ENCODE peak calls at places on chromosomes 13 and 19, in nine cellular contexts. P is T-helper 2 cell, J is mesothelial cell of epicardium, U is MV-4-11, Z is brain microvascular endothelial cell, X is retina, D is AG04450, N is PC-3, V is HTR-8/SVneo. A is an unnamed sample.

GRCh38 chr19:11261431-11261901 is 858 bp downstream of the DOCK6 start:
- DNase-seq in Z (no peak), J (no peak), N (no peak), P (no peak), X (no peak), D (no peak), U (no peak), V (no peak), A (no peak)

GRCh38 chr13:101267656-101268055 is 148.7 kb downstream of the NALCN start:
- DNase-seq in P (no peak), J (no peak), Z (no peak), X (no peak), N (peak), U (no peak), V (no peak), D (no peak), A (no peak)

GRCh38 chr13:59409211-59409610 is 754.5 kb downstream of the DIAPH3 start:
- DNase-seq in J (no peak), P (no peak), Z (peak), V (no peak), N (no peak), U (no peak), D (peak), X (no peak), A (peak)

GRCh38 chr13:51781246-51782022 is 22.5 kb downstream of the DHRS12 start:
- DNase-seq in P (no peak), U (no peak), Z (no peak), X (no peak), D (no peak), J (no peak), V (peak), N (peak), A (peak)

GRCh38 chr13:24118576-24118975 is 41.9 kb upstream of the SPATA13 start:
- DNase-seq in V (no peak), D (no peak), U (no peak), X (no peak), P (no peak), N (no peak), J (no peak), Z (no peak), A (no peak)

GRCh38 chr19:35717665-35718344 is at the start of gene KMT2B:
- DNase-seq in Z (no peak), P (no peak), X (no peak), J (peak), D (no peak), V (peak), N (peak), U (no peak), A (peak)

GRCh38 chr13:102642475-102642874 is 45.7 kb downstream of the TPP2 start:
- DNase-seq in Z (no peak), J (no peak), D (no peak), P (no peak), N (no peak), V (no peak), U (no peak), X (no peak), A (no peak)

GRCh38 chr13:100517706-100518105 is 70.9 kb downstream of the GGACT start:
- DNase-seq in V (no peak), J (no peak), Z (no peak), X (no peak), P (no peak), D (no peak), N (no peak), U (no peak), A (no peak)

GRCh38 chr19:55333870-55334269 is 5.8 kb upstream of the KMT5C start:
- DNase-seq in U (peak), P (no peak), Z (no peak), X (no peak), N (no peak), V (no peak), D (no peak), J (no peak), A (no peak)

GRCh38 chr13:27857271-27857670 is 62.5 kb upstream of the PDX1 start:
- DNase-seq in P (no peak), Z (no peak), U (no peak), X (no peak), D (no peak), V (no peak), J (no peak), N (no peak), A (peak)

GRCh38 chr13:106867249-106867648 is 299.3 kb upstream of the ARGLU1 start:
- DNase-seq in N (peak), U (no peak), X (peak), D (no peak), Z (peak), V (no peak), J (no peak), P (no peak), A (no peak)

GRCh38 chr19:8151499-8152035 is 2.2 kb upstream of the FBN3 start:
- DNase-seq in X (no peak), Z (no peak), V (no peak), P (no peak), J (no peak), N (no peak), D (no peak), U (no peak), A (no peak)

GRCh38 chr19:14138576-14139265 is 2.3 kb upstream of the ASF1B start:
- DNase-seq in D (no peak), X (no peak), U (no peak), P (no peak), N (no peak), V (no peak), J (no peak), Z (peak), A (no peak)

A was measured in COR-L47.